ENCODE peak calls at places on chromosomes 5 and 9, in four cellular contexts. H is activated CD4-positive, alpha-beta T cell treated with anti-CD3 and anti-CD28 coated beads for 24 hours; A is Right ventricle myocardium inferior; V is bronchial epithelial cell. O is an unnamed sample.

GRCh38 chr9:15115702-15116639 is 191.0 kb downstream of the TTC39B start:
- DNase-seq in H (no peak), A (no peak), V (no peak), O (no peak)

GRCh38 chr9:79637180-79637925 is 65.6 kb downstream of the TLE4 start:
- DNase-seq in H (no peak), A (no peak), V (no peak), O (no peak)

GRCh38 chr5:158414780-158415179 is 555.8 kb upstream of the CLINT1 start:
- DNase-seq in H (no peak), A (no peak), V (peak), O (no peak)

GRCh38 chr5:142734904-142735190 is 35.3 kb upstream of the ARHGAP26 start:
- DNase-seq in H (no peak), A (no peak), V (no peak), O (no peak)

GRCh38 chr9:127166651-127167524 is 44.5 kb upstream of the ANGPTL2 start:
- DNase-seq in H (no peak), A (no peak), V (peak), O (peak)

GRCh38 chr5:127647361-127647958 is 1.4 kb upstream of the CTXN3 start:
- DNase-seq in H (no peak), A (no peak), V (no peak), O (no peak)

GRCh38 chr5:172450861-172451695 is 3.2 kb downstream of the SH3PXD2B start:
- DNase-seq in H (no peak), A (no peak), V (no peak), O (no peak)

GRCh38 chr5:177036443-177036842 is 13.9 kb downstream of the ZNF346 start:
- DNase-seq in H (no peak), A (no peak), V (no peak), O (no peak)

GRCh38 chr5:134948929-134949328 is 18.8 kb upstream of the CATSPER3 start:
- DNase-seq in H (no peak), A (no peak), V (peak), O (no peak)

GRCh38 chr9:93904649-93905472 is 50.3 kb downstream of the BARX1 start:
- DNase-seq in H (no peak), A (no peak), V (no peak), O (no peak)

GRCh38 chr5:100780376-100780870 is 122.7 kb downstream of the ST8SIA4 start:
- DNase-seq in H (no peak), A (no peak), V (no peak), O (no peak)

GRCh38 chr9:128940271-128940921 is 7.0 kb downstream of the DOLK start:
- DNase-seq in H (no peak), A (peak), V (no peak), O (peak)

GRCh38 chr5:99141534-99142135 is 212.8 kb upstream of the CHD1 start:
- DNase-seq in H (no peak), A (no peak), V (peak), O (no peak)

GRCh38 chr9:129500166-129500862 is 120.6 kb downstream of the C9orf50 start:
- DNase-seq in H (no peak), A (peak), V (no peak), O (no peak)

GRCh38 chr5:160514191-160514590 is 92.5 kb downstream of the PTTG1 start:
- DNase-seq in H (no peak), A (no peak), V (no peak), O (no peak)

GRCh38 chr5:174412374-174412773 is 312.0 kb upstream of the MSX2 start:
- DNase-seq in H (no peak), A (no peak), V (no peak), O (no peak)

GRCh38 chr9:130741831-130742449 is 48.4 kb downstream of the EXOSC2 start:
- DNase-seq in H (no peak), A (no peak), V (peak), O (no peak)

GRCh38 chr5:10704949-10705621 is 55.9 kb downstream of the DAP start:
- DNase-seq in H (no peak), A (no peak), V (peak), O (no peak)

GRCh38 chr9:82930116-82930515 is 132.8 kb downstream of the RASEF start:
- DNase-seq in H (no peak), A (no peak), V (no peak), O (no peak)

GRCh38 chr5:72171667-72172066 is 64.4 kb downstream of the MAP1B start:
- DNase-seq in H (no peak), A (no peak), V (no peak), O (no peak)

GRCh38 chr5:98309785-98310566 is 463.5 kb upstream of the RGMB start:
- DNase-seq in H (no peak), A (no peak), V (peak), O (no peak)

GRCh38 chr9:82764270-82764669 is 298.7 kb downstream of the RASEF start:
- DNase-seq in H (no peak), A (no peak), V (no peak), O (no peak)

GRCh38 chr9:100492952-100493351 is 20.0 kb downstream of the TMEFF1 start:
- DNase-seq in H (no peak), A (no peak), V (no peak), O (no peak)

GRCh38 chr5:55407059-55407684 is 99.4 kb downstream of the MTREX start:
- DNase-seq in H (no peak), A (no peak), V (peak), O (no peak)

GRCh38 chr9:3027260-3027659 is 183.4 kb upstream of the PUM3 start:
- DNase-seq in H (no peak), A (no peak), V (no peak), O (no peak)

GRCh38 chr5:133241179-133241728 is 189.4 kb downstream of the HSPA4 start:
- DNase-seq in H (no peak), A (no peak), V (no peak), O (no peak)

GRCh38 chr5:138927539-138927938 is 52.4 kb upstream of the LRRTM2 start:
- DNase-seq in H (no peak), A (no peak), V (no peak), O (no peak)

GRCh38 chr9:81591791-81592190 is 97.6 kb downstream of the TLE1 start:
- DNase-seq in H (no peak), A (no peak), V (no peak), O (peak)

GRCh38 chr9:134871941-134872340 is 8.7 kb upstream of the FCN2 start:
- DNase-seq in H (no peak), A (no peak), V (no peak), O (peak)

GRCh38 chr9:70112981-70113380 is 69.3 kb downstream of the MAMDC2 start:
- DNase-seq in H (no peak), A (no peak), V (no peak), O (no peak)

GRCh38 chr5:120532835-120533234 is 68.7 kb downstream of the PRR16 start:
- DNase-seq in H (no peak), A (no peak), V (no peak), O (no peak)

GRCh38 chr5:153965102-153965645 is 73.5 kb downstream of the FAM114A2 start:
- DNase-seq in H (no peak), A (no peak), V (peak), O (no peak)

GRCh38 chr9:76989501-76989900 is 30.0 kb upstream of the FOXB2 start:
- DNase-seq in H (no peak), A (no peak), V (no peak), O (no peak)

GRCh38 chr5:98168862-98169261 is 604.6 kb upstream of the RGMB start:
- DNase-seq in H (no peak), A (no peak), V (peak), O (no peak)

GRCh38 chr5:139755892-139756671 is 39.5 kb upstream of the PSD2 start:
- DNase-seq in H (no peak), A (peak), V (no peak), O (peak)

GRCh38 chr9:128001411-128002298 is 20.9 kb upstream of the EEIG1 start:
- DNase-seq in H (no peak), A (no peak), V (peak), O (peak)

O was measured in kidney.